ENCODE peak calls at places on chromosomes 1 and 21, in six cellular contexts. One of them, this sample, is unnamed.

GRCh38 chr1:205939690-205940330 is 3.4 kb downstream of the SLC26A9 start:
- DNase-seq in Calu3: peak
- DNase-seq in HepG2: peak
- DNase-seq in heart left ventricle: no peak
- DNase-seq in heart right ventricle: no peak
- DNase-seq in nephron progenitor cell: peak
- DNase-seq in this sample: no peak

GRCh38 chr1:53091841-53092645 is 30.0 kb downstream of the PODN start:
- DNase-seq in heart left ventricle: peak
- DNase-seq in Calu3: no peak
- DNase-seq in nephron progenitor cell: no peak
- DNase-seq in heart right ventricle: peak
- DNase-seq in HepG2: no peak
- DNase-seq in this sample: no peak

GRCh38 chr1:168709407-168709891 is 19.6 kb downstream of the DPT start:
- DNase-seq in Calu3: peak
- DNase-seq in HepG2: no peak
- DNase-seq in nephron progenitor cell: no peak
- DNase-seq in heart right ventricle: no peak
- DNase-seq in heart left ventricle: peak
- DNase-seq in this sample: no peak

GRCh38 chr1:192571706-192572105 is 3.9 kb upstream of the RGS1 start:
- DNase-seq in Calu3: no peak
- DNase-seq in heart left ventricle: no peak
- DNase-seq in nephron progenitor cell: no peak
- DNase-seq in HepG2: no peak
- DNase-seq in heart right ventricle: no peak
- DNase-seq in this sample: no peak

GRCh38 chr1:245207056-245207638 is 52.4 kb downstream of the KIF26B start:
- DNase-seq in HepG2: no peak
- DNase-seq in heart right ventricle: no peak
- DNase-seq in Calu3: no peak
- DNase-seq in nephron progenitor cell: no peak
- DNase-seq in heart left ventricle: no peak
- DNase-seq in this sample: no peak

GRCh38 chr1:234458352-234459027 is 20.5 kb downstream of the TARBP1 start:
- DNase-seq in HepG2: peak
- DNase-seq in Calu3: no peak
- DNase-seq in heart right ventricle: no peak
- DNase-seq in nephron progenitor cell: no peak
- DNase-seq in heart left ventricle: no peak
- DNase-seq in this sample: no peak

GRCh38 chr1:224252466-224252865 is 69.4 kb downstream of the DEGS1 start:
- DNase-seq in heart right ventricle: no peak
- DNase-seq in nephron progenitor cell: no peak
- DNase-seq in Calu3: no peak
- DNase-seq in heart left ventricle: no peak
- DNase-seq in HepG2: no peak
- DNase-seq in this sample: no peak

GRCh38 chr21:45152265-45152746 is 77.9 kb downstream of the ADARB1 start:
- DNase-seq in heart left ventricle: peak
- DNase-seq in HepG2: no peak
- DNase-seq in Calu3: no peak
- DNase-seq in nephron progenitor cell: peak
- DNase-seq in heart right ventricle: no peak
- DNase-seq in this sample: peak

GRCh38 chr1:48710318-48710717 is 66.4 kb downstream of the BEND5 start:
- DNase-seq in HepG2: no peak
- DNase-seq in Calu3: no peak
- DNase-seq in nephron progenitor cell: no peak
- DNase-seq in heart right ventricle: no peak
- DNase-seq in heart left ventricle: no peak
- DNase-seq in this sample: no peak

GRCh38 chr1:172826096-172826741 is 167.3 kb downstream of the FASLG start:
- DNase-seq in HepG2: peak
- DNase-seq in nephron progenitor cell: no peak
- DNase-seq in heart right ventricle: peak
- DNase-seq in heart left ventricle: no peak
- DNase-seq in Calu3: peak
- DNase-seq in this sample: no peak

GRCh38 chr21:27261676-27262075 is 294.8 kb upstream of the ADAMTS5 start:
- DNase-seq in heart left ventricle: no peak
- DNase-seq in heart right ventricle: no peak
- DNase-seq in HepG2: no peak
- DNase-seq in nephron progenitor cell: no peak
- DNase-seq in Calu3: no peak
- DNase-seq in this sample: no peak

GRCh38 chr1:7574121-7575040 is 196.7 kb upstream of the VAMP3 start:
- DNase-seq in HepG2: no peak
- DNase-seq in heart left ventricle: no peak
- DNase-seq in nephron progenitor cell: no peak
- DNase-seq in Calu3: peak
- DNase-seq in heart right ventricle: no peak
- DNase-seq in this sample: no peak

GRCh38 chr1:169877800-169878491 is 15.8 kb downstream of the SCYL3 start:
- DNase-seq in nephron progenitor cell: no peak
- DNase-seq in heart left ventricle: no peak
- DNase-seq in HepG2: no peak
- DNase-seq in Calu3: no peak
- DNase-seq in heart right ventricle: no peak
- DNase-seq in this sample: no peak

GRCh38 chr1:221718391-221719277 is 23.3 kb downstream of the DUSP10 start:
- DNase-seq in heart left ventricle: no peak
- DNase-seq in heart right ventricle: no peak
- DNase-seq in Calu3: no peak
- DNase-seq in HepG2: peak
- DNase-seq in nephron progenitor cell: no peak
- DNase-seq in this sample: no peak

This sample was measured in psoas muscle.